ENCODE peak calls at places on chromosomes 12 and 14, in eight cellular contexts. D is thoracic aorta; G is neuronal stem cell; X is PC-3; C is A549; B is CD8-positive, alpha-beta memory T cell; S is adrenal gland; I is mesendoderm. P is an unnamed sample.

GRCh38 chr12:132046561-132046960 is 96.8 kb downstream of the EP400 start:
- DNase-seq in C (no peak), B (no peak), I (peak), G (no peak), D (no peak), X (no peak), S (no peak), P (peak)

GRCh38 chr14:55771242-55772025 is 191.4 kb downstream of the KTN1 start:
- DNase-seq in B (no peak), G (no peak), D (no peak), I (no peak), S (no peak), C (no peak), X (no peak), P (no peak)

GRCh38 chr14:77738559-77739250 is 22.3 kb downstream of the SNW1 start:
- DNase-seq in G (no peak), B (peak), C (no peak), I (no peak), X (no peak), D (no peak), S (peak), P (no peak)

GRCh38 chr12:113425960-113426453 is 3.8 kb downstream of the SDSL start:
- DNase-seq in G (no peak), S (no peak), C (no peak), D (no peak), B (no peak), X (no peak), I (peak), P (no peak)

GRCh38 chr14:22882529-22883190 is 362 bp upstream of the REM2 start:
- DNase-seq in D (no peak), C (peak), G (no peak), I (peak), S (peak), X (peak), B (no peak), P (peak)

GRCh38 chr12:75690556-75690955 is 179.1 kb upstream of the KRR1 start:
- DNase-seq in B (no peak), D (no peak), I (no peak), X (peak), S (no peak), G (no peak), C (peak), P (no peak)

GRCh38 chr14:76473381-76474263 is 97.7 kb downstream of the ESRRB start:
- DNase-seq in I (peak), G (no peak), D (no peak), C (no peak), B (no peak), X (no peak), S (peak), P (no peak)

GRCh38 chr12:480831-481230 is 21.1 kb downstream of the B4GALNT3 start:
- DNase-seq in C (no peak), G (no peak), D (peak), S (peak), B (no peak), I (peak), X (no peak), P (no peak)

GRCh38 chr12:4270016-4270669 is 3.4 kb upstream of the CCND2 start:
- DNase-seq in C (no peak), D (no peak), S (no peak), I (peak), X (no peak), B (peak), G (no peak), P (no peak)

GRCh38 chr12:124098887-124099286 is 125.9 kb downstream of the ZNF664 start:
- DNase-seq in D (no peak), S (no peak), G (no peak), X (no peak), C (no peak), B (no peak), I (no peak), P (no peak)

GRCh38 chr12:46451276-46452021 is 78.9 kb upstream of the SLC38A2 start:
- DNase-seq in I (no peak), B (no peak), C (no peak), X (peak), G (no peak), S (no peak), D (no peak), P (no peak)

GRCh38 chr12:124567035-124567672 is at the start of gene NCOR2:
- DNase-seq in I (peak), G (no peak), X (peak), S (peak), B (peak), C (no peak), D (no peak), P (no peak)

GRCh38 chr12:27469161-27469560 is 22.6 kb downstream of the SMCO2 start:
- DNase-seq in S (no peak), D (no peak), X (no peak), C (no peak), I (no peak), G (no peak), B (no peak), P (no peak)

GRCh38 chr12:42299392-42300308 is 26.2 kb downstream of the ZCRB1 start:
- DNase-seq in D (no peak), I (no peak), G (no peak), C (peak), B (no peak), S (no peak), X (peak), P (no peak)

GRCh38 chr14:58708004-58708403 is 70.2 kb downstream of the DACT1 start:
- DNase-seq in C (no peak), B (no peak), G (no peak), I (no peak), X (no peak), S (no peak), D (no peak), P (no peak)

DNA sequence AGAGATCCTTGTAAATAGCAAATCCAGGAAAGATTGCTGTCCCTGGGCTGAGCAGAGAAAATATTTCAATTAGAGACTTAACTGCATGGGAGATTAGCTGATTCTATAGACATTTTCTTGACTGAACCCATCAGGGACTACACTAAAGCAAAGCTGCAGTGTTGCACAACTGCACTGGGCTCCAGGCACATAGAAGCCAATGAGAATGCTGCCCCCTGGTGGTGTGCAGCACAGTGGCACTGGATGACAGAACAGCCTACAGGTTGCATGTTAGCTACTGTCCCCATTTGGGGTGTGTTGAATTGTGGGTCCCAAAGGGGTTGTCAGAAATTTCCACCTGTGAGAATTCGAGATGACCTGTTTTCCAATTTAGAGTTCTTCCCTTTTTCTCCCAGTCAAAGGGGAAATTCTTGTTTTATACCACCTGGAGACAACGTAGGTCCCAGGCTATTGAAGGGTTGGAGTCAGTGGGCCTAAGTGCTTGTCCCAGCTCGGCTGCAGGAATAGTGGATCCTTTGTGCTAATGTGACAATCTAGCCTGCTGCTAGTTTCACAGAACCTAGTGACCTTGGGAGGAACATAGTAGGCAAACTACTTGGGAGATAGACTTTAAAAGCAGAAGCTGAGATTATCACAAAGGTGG is 114.7 kb downstream of the SLC8A3 start:
- DNase-seq in G (peak), C (peak), X (peak), B (no peak), I (peak), D (no peak), S (peak), P (no peak)
- H3K27ac ChIP-seq in G (no peak), C (peak), X (no peak), B (no peak), I (no peak), D (no peak), S (no peak), P (no peak)

GRCh38 chr12:114685320-114685781 is 1.4 kb upstream of the TBX3 start:
- DNase-seq in B (no peak), I (peak), G (no peak), C (no peak), S (no peak), D (no peak), X (no peak), P (no peak)
- H3K27ac ChIP-seq in B (no peak), I (peak), G (no peak), C (peak), S (peak), D (no peak), X (peak), P (peak)

GRCh38 chr12:23830210-23830609 is 119.3 kb downstream of the SOX5 start:
- DNase-seq in S (no peak), B (no peak), G (peak), X (no peak), I (no peak), D (no peak), C (no peak), P (no peak)

GRCh38 chr12:23824358-23824757 is 125.1 kb downstream of the SOX5 start:
- DNase-seq in S (no peak), B (no peak), C (no peak), I (no peak), G (no peak), D (no peak), X (no peak), P (no peak)

GRCh38 chr12:23831739-23832138 is 117.7 kb downstream of the SOX5 start:
- DNase-seq in I (no peak), X (no peak), S (no peak), D (no peak), C (no peak), G (no peak), B (no peak), P (no peak)

DNA sequence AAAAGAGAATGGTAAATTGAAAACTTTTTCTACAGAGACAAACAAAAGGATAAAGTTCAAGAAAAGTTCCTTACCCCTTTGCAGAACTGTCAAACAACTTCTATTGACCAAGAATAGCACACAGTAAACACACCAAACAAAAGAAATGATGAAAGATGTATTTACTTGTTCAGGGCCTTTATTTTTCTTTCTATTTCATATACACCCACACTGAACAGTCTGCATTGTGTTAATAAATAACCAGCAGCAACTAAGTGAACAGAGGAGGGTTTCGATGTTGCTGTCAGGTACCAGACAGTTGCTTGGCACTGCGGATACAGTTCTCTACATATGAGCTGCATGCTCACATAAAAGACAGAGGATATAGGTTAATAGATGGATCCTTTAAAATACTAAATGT is 122.1 kb downstream of the SOX5 start:
- DNase-seq in S (no peak), G (no peak), D (no peak), B (no peak), C (no peak), X (no peak), I (no peak), P (no peak)
- H3K27ac ChIP-seq in S (no peak), G (no peak), D (no peak), B (no peak), C (no peak), X (no peak), I (no peak), P (no peak)

GRCh38 chr14:44490966-44491365 is 16.1 kb downstream of the FSCB start:
- DNase-seq in C (no peak), D (no peak), G (no peak), X (peak), S (no peak), B (no peak), I (no peak), P (no peak)

GRCh38 chr14:44497148-44497547 is 9.9 kb downstream of the FSCB start:
- DNase-seq in S (no peak), X (no peak), B (no peak), I (no peak), D (no peak), G (no peak), C (no peak), P (no peak)

DNA sequence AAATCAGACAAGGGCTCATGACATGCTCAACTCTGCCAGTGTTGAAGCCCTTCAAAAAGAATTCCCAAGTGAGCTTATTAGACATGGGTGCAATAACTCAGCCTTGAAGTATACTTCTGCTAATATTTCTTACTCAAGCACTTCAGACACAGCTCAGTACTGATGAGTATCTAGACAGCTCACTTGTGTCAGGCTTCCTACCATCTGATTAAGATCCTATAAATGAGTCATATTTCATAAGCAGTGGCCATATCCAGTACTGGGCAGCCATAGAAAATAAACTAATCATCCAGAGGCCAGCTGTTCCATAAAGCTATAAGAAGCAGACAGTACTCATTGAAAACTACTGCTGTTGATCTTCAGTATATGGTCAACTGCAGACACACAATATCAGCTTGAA is 13.0 kb downstream of the FSCB start:
- DNase-seq in C (no peak), D (no peak), X (peak), B (no peak), S (no peak), G (no peak), I (no peak), P (no peak)
- H3K27ac ChIP-seq in C (no peak), D (no peak), X (no peak), B (no peak), S (no peak), G (no peak), I (no peak), P (no peak)

GRCh38 chr14:54256156-54256555 is 140.7 kb upstream of the CDKN3 start:
- DNase-seq in I (no peak), S (no peak), X (no peak), C (no peak), G (no peak), D (no peak), B (no peak), P (no peak)
- H3K27ac ChIP-seq in I (no peak), S (no peak), X (no peak), C (no peak), G (no peak), D (no peak), B (no peak), P (no peak)